ENCODE peak calls at places on chromosomes 16 and 17, in eight cellular contexts. O is HTR-8/SVneo, J is GM13976, V is NCI-H1105, W is EL, G is Calu3, N is neuronal stem cell, M is body of pancreas. F is an unnamed sample.

GRCh38 chr16:2480948-2481347 is 6.0 kb downstream of the TBC1D24 start:
- DNase-seq in G (no peak), J (no peak), N (no peak), O (no peak), V (no peak), W (no peak), M (peak), F (peak)

GRCh38 chr17:9217151-9218067 is 196.1 kb downstream of the NTN1 start:
- DNase-seq in V (no peak), J (no peak), N (no peak), O (peak), G (no peak), M (no peak), W (peak), F (no peak)

GRCh38 chr16:54287018-54287757 is 601 bp upstream of the IRX3 start:
- DNase-seq in V (no peak), J (peak), M (no peak), W (no peak), N (peak), G (no peak), O (no peak), F (no peak)

GRCh38 chr17:5237541-5238016 is 2.9 kb upstream of the SCIMP start:
- DNase-seq in W (peak), J (no peak), G (peak), O (peak), V (peak), N (peak), M (peak), F (peak)

GRCh38 chr16:66020642-66021041 is 345.8 kb upstream of the CDH5 start:
- DNase-seq in O (peak), M (no peak), J (peak), V (no peak), N (no peak), W (peak), G (no peak), F (no peak)

GRCh38 chr16:81539009-81539820 is 94.6 kb downstream of the CMIP start:
- DNase-seq in V (no peak), W (no peak), N (no peak), J (no peak), M (no peak), O (no peak), G (no peak), F (no peak)

GRCh38 chr17:40111221-40112128 is 10.3 kb upstream of the MSL1 start:
- DNase-seq in O (peak), J (peak), V (peak), W (peak), N (no peak), M (peak), G (peak), F (peak)

GRCh38 chr17:2400474-2400866 is 390 bp downstream of the MNT start:
- DNase-seq in N (peak), W (peak), G (peak), V (peak), M (peak), J (peak), O (no peak), F (peak)

GRCh38 chr17:56913000-56913866 is 616 bp downstream of the TRIM25 start:
- DNase-seq in V (peak), J (peak), M (peak), O (peak), G (no peak), W (no peak), N (peak), F (no peak)

GRCh38 chr16:85505794-85506339 is 107.3 kb upstream of the GSE1 start:
- DNase-seq in O (no peak), M (no peak), W (no peak), N (no peak), J (no peak), G (no peak), V (no peak), F (no peak)

GRCh38 chr16:79272141-79272577 is 328.4 kb downstream of the MAF start:
- DNase-seq in J (no peak), N (no peak), G (no peak), W (no peak), M (no peak), O (no peak), V (no peak), F (no peak)

GRCh38 chr17:27247071-27247957 is 46.6 kb upstream of the WSB1 start:
- DNase-seq in W (peak), J (no peak), G (peak), O (peak), M (peak), V (peak), N (no peak), F (peak)

GRCh38 chr16:2468725-2469398 is 2.2 kb upstream of the NTN3 start:
- DNase-seq in W (no peak), J (peak), G (no peak), O (no peak), M (no peak), N (no peak), V (peak), F (no peak)

GRCh38 chr17:36943250-36944220 is 5.2 kb upstream of the AATF start:
- DNase-seq in M (no peak), G (no peak), W (no peak), V (no peak), N (no peak), O (no peak), J (no peak), F (no peak)

GRCh38 chr17:28120766-28121165 is 78.3 kb downstream of the NLK start:
- DNase-seq in G (no peak), N (no peak), W (no peak), M (no peak), V (no peak), O (no peak), J (no peak), F (no peak)

GRCh38 chr17:83173997-83174858 is 94.8 kb downstream of the METRNL start:
- DNase-seq in G (no peak), J (peak), N (no peak), W (no peak), O (no peak), V (no peak), M (peak), F (peak)

GRCh38 chr16:66975302-66975893 is 13.0 kb upstream of the CES4A start:
- DNase-seq in J (no peak), M (no peak), V (no peak), O (no peak), W (no peak), G (no peak), N (no peak), F (no peak)

GRCh38 chr16:70686376-70687171 is 721 bp upstream of the MTSS2 start:
- DNase-seq in M (no peak), N (no peak), O (no peak), V (no peak), J (no peak), G (no peak), W (no peak), F (no peak)

GRCh38 chr16:79707867-79708266 is 107.3 kb upstream of the MAF start:
- DNase-seq in J (no peak), O (no peak), N (no peak), M (peak), W (peak), G (peak), V (no peak), F (no peak)

F was measured in mucosa of gallbladder.